ENCODE peak calls at places on chromosomes 12 and 14, in nine cellular contexts. One of them, this sample, is unnamed.

GRCh38 chr12:5745251-5745888 is 199.7 kb downstream of the ANO2 start:
- DNase-seq in GM13977: peak; percentile 59
- DNase-seq in GM03348: peak; percentile 76
- DNase-seq in heart left ventricle: peak; percentile 74
- DNase-seq in activated B cell treated with CpG ODN at 0.5 μM for 24 hours: no peak
- DNase-seq in stimulated activated naive CD8-positive, alpha-beta T cell treated with anti-CD3 and anti-CD28 coated beads, Interleukin-15, Interleukin-2, amounts not matched to agents 100 U/mL and 50 U/mL, for 24 hours: peak; percentile 72
- DNase-seq in left ventricle myocardium inferior: peak; percentile 66
- DNase-seq in NCI-H2081: peak; percentile 21
- DNase-seq in naive thymus-derived CD8-positive, alpha-beta T cell: peak; percentile 63
- DNase-seq in this sample: peak; percentile 26

GRCh38 chr12:113204806-113205205 is 16.5 kb upstream of the TPCN1 start:
- DNase-seq in stimulated activated naive CD8-positive, alpha-beta T cell treated with anti-CD3 and anti-CD28 coated beads, Interleukin-15, Interleukin-2, amounts not matched to agents 100 U/mL and 50 U/mL, for 24 hours: no peak
- DNase-seq in heart left ventricle: no peak
- DNase-seq in GM03348: no peak
- DNase-seq in left ventricle myocardium inferior: no peak
- DNase-seq in GM13977: no peak
- DNase-seq in NCI-H2081: no peak
- DNase-seq in activated B cell treated with CpG ODN at 0.5 μM for 24 hours: no peak
- DNase-seq in naive thymus-derived CD8-positive, alpha-beta T cell: no peak
- DNase-seq in this sample: no peak

GRCh38 chr12:78447373-78447772 is 417.2 kb upstream of the SYT1 start:
- DNase-seq in naive thymus-derived CD8-positive, alpha-beta T cell: no peak
- DNase-seq in activated B cell treated with CpG ODN at 0.5 μM for 24 hours: no peak
- DNase-seq in left ventricle myocardium inferior: no peak
- DNase-seq in GM03348: no peak
- DNase-seq in NCI-H2081: no peak
- DNase-seq in GM13977: no peak
- DNase-seq in heart left ventricle: no peak
- DNase-seq in stimulated activated naive CD8-positive, alpha-beta T cell treated with anti-CD3 and anti-CD28 coated beads, Interleukin-15, Interleukin-2, amounts not matched to agents 100 U/mL and 50 U/mL, for 24 hours: no peak
- DNase-seq in this sample: no peak

GRCh38 chr12:68034567-68034966 is 45.3 kb downstream of the IFNG-AS1 start:
- DNase-seq in stimulated activated naive CD8-positive, alpha-beta T cell treated with anti-CD3 and anti-CD28 coated beads, Interleukin-15, Interleukin-2, amounts not matched to agents 100 U/mL and 50 U/mL, for 24 hours: no peak
- DNase-seq in activated B cell treated with CpG ODN at 0.5 μM for 24 hours: no peak
- DNase-seq in NCI-H2081: no peak
- DNase-seq in GM13977: no peak
- DNase-seq in left ventricle myocardium inferior: no peak
- DNase-seq in GM03348: no peak
- DNase-seq in naive thymus-derived CD8-positive, alpha-beta T cell: no peak
- DNase-seq in heart left ventricle: no peak
- DNase-seq in this sample: no peak

GRCh38 chr14:69054030-69054429 is 74.9 kb upstream of the ACTN1 start:
- DNase-seq in activated B cell treated with CpG ODN at 0.5 μM for 24 hours: no peak
- DNase-seq in heart left ventricle: peak; percentile 50
- DNase-seq in stimulated activated naive CD8-positive, alpha-beta T cell treated with anti-CD3 and anti-CD28 coated beads, Interleukin-15, Interleukin-2, amounts not matched to agents 100 U/mL and 50 U/mL, for 24 hours: no peak
- DNase-seq in GM03348: no peak
- DNase-seq in naive thymus-derived CD8-positive, alpha-beta T cell: no peak
- DNase-seq in left ventricle myocardium inferior: no peak
- DNase-seq in NCI-H2081: no peak
- DNase-seq in GM13977: no peak
- DNase-seq in this sample: no peak

GRCh38 chr14:90981658-90982057 is 78.8 kb downstream of the RPS6KA5 start:
- DNase-seq in GM13977: no peak
- DNase-seq in GM03348: no peak
- DNase-seq in heart left ventricle: no peak
- DNase-seq in NCI-H2081: no peak
- DNase-seq in left ventricle myocardium inferior: no peak
- DNase-seq in naive thymus-derived CD8-positive, alpha-beta T cell: no peak
- DNase-seq in stimulated activated naive CD8-positive, alpha-beta T cell treated with anti-CD3 and anti-CD28 coated beads, Interleukin-15, Interleukin-2, amounts not matched to agents 100 U/mL and 50 U/mL, for 24 hours: no peak
- DNase-seq in activated B cell treated with CpG ODN at 0.5 μM for 24 hours: no peak
- DNase-seq in this sample: no peak

GRCh38 chr12:100612557-100612956 is 39.1 kb downstream of the GAS2L3 start:
- DNase-seq in GM13977: no peak
- DNase-seq in GM03348: no peak
- DNase-seq in stimulated activated naive CD8-positive, alpha-beta T cell treated with anti-CD3 and anti-CD28 coated beads, Interleukin-15, Interleukin-2, amounts not matched to agents 100 U/mL and 50 U/mL, for 24 hours: no peak
- DNase-seq in activated B cell treated with CpG ODN at 0.5 μM for 24 hours: no peak
- DNase-seq in heart left ventricle: no peak
- DNase-seq in NCI-H2081: no peak
- DNase-seq in naive thymus-derived CD8-positive, alpha-beta T cell: no peak
- DNase-seq in left ventricle myocardium inferior: no peak
- DNase-seq in this sample: no peak

GRCh38 chr14:104561661-104562495 is 17.7 kb upstream of the C14orf180 start:
- DNase-seq in left ventricle myocardium inferior: no peak
- DNase-seq in activated B cell treated with CpG ODN at 0.5 μM for 24 hours: no peak
- DNase-seq in naive thymus-derived CD8-positive, alpha-beta T cell: no peak
- DNase-seq in GM13977: no peak
- DNase-seq in stimulated activated naive CD8-positive, alpha-beta T cell treated with anti-CD3 and anti-CD28 coated beads, Interleukin-15, Interleukin-2, amounts not matched to agents 100 U/mL and 50 U/mL, for 24 hours: no peak
- DNase-seq in NCI-H2081: no peak
- DNase-seq in heart left ventricle: peak; percentile 24
- DNase-seq in GM03348: no peak
- DNase-seq in this sample: no peak

GRCh38 chr12:27309293-27309994 is 23.2 kb upstream of the BMAL2 start:
- DNase-seq in GM03348: no peak
- DNase-seq in activated B cell treated with CpG ODN at 0.5 μM for 24 hours: no peak
- DNase-seq in NCI-H2081: no peak
- DNase-seq in stimulated activated naive CD8-positive, alpha-beta T cell treated with anti-CD3 and anti-CD28 coated beads, Interleukin-15, Interleukin-2, amounts not matched to agents 100 U/mL and 50 U/mL, for 24 hours: no peak
- DNase-seq in naive thymus-derived CD8-positive, alpha-beta T cell: no peak
- DNase-seq in GM13977: no peak
- DNase-seq in left ventricle myocardium inferior: no peak
- DNase-seq in heart left ventricle: no peak
- DNase-seq in this sample: no peak

GRCh38 chr12:39224971-39225370 is 217.9 kb downstream of the KIF21A start:
- DNase-seq in naive thymus-derived CD8-positive, alpha-beta T cell: no peak
- DNase-seq in heart left ventricle: no peak
- DNase-seq in NCI-H2081: no peak
- DNase-seq in stimulated activated naive CD8-positive, alpha-beta T cell treated with anti-CD3 and anti-CD28 coated beads, Interleukin-15, Interleukin-2, amounts not matched to agents 100 U/mL and 50 U/mL, for 24 hours: no peak
- DNase-seq in GM13977: no peak
- DNase-seq in GM03348: no peak
- DNase-seq in activated B cell treated with CpG ODN at 0.5 μM for 24 hours: no peak
- DNase-seq in left ventricle myocardium inferior: no peak
- DNase-seq in this sample: no peak

GRCh38 chr12:20631711-20632110 is 63.4 kb upstream of the SLCO1C1 start:
- DNase-seq in activated B cell treated with CpG ODN at 0.5 μM for 24 hours: no peak
- DNase-seq in heart left ventricle: no peak
- DNase-seq in left ventricle myocardium inferior: no peak
- DNase-seq in stimulated activated naive CD8-positive, alpha-beta T cell treated with anti-CD3 and anti-CD28 coated beads, Interleukin-15, Interleukin-2, amounts not matched to agents 100 U/mL and 50 U/mL, for 24 hours: no peak
- DNase-seq in GM13977: no peak
- DNase-seq in GM03348: peak; percentile 35
- DNase-seq in NCI-H2081: no peak
- DNase-seq in naive thymus-derived CD8-positive, alpha-beta T cell: no peak
- DNase-seq in this sample: no peak

GRCh38 chr12:92369643-92370042 is 224.0 kb upstream of the BTG1 start:
- DNase-seq in GM13977: no peak
- DNase-seq in activated B cell treated with CpG ODN at 0.5 μM for 24 hours: no peak
- DNase-seq in heart left ventricle: no peak
- DNase-seq in left ventricle myocardium inferior: no peak
- DNase-seq in naive thymus-derived CD8-positive, alpha-beta T cell: no peak
- DNase-seq in NCI-H2081: no peak
- DNase-seq in GM03348: peak; percentile 64
- DNase-seq in stimulated activated naive CD8-positive, alpha-beta T cell treated with anti-CD3 and anti-CD28 coated beads, Interleukin-15, Interleukin-2, amounts not matched to agents 100 U/mL and 50 U/mL, for 24 hours: no peak
- DNase-seq in this sample: no peak

GRCh38 chr12:50764861-50765324 is 992 bp downstream of the ATF1 start:
- DNase-seq in GM13977: peak; percentile 53
- DNase-seq in stimulated activated naive CD8-positive, alpha-beta T cell treated with anti-CD3 and anti-CD28 coated beads, Interleukin-15, Interleukin-2, amounts not matched to agents 100 U/mL and 50 U/mL, for 24 hours: no peak
- DNase-seq in left ventricle myocardium inferior: no peak
- DNase-seq in heart left ventricle: no peak
- DNase-seq in NCI-H2081: no peak
- DNase-seq in GM03348: peak; percentile 47
- DNase-seq in naive thymus-derived CD8-positive, alpha-beta T cell: peak; percentile 71
- DNase-seq in activated B cell treated with CpG ODN at 0.5 μM for 24 hours: no peak
- DNase-seq in this sample: no peak

GRCh38 chr12:38721611-38722252 is 183.7 kb downstream of the CPNE8 start:
- DNase-seq in GM03348: no peak
- DNase-seq in NCI-H2081: no peak
- DNase-seq in left ventricle myocardium inferior: no peak
- DNase-seq in heart left ventricle: no peak
- DNase-seq in activated B cell treated with CpG ODN at 0.5 μM for 24 hours: no peak
- DNase-seq in naive thymus-derived CD8-positive, alpha-beta T cell: no peak
- DNase-seq in stimulated activated naive CD8-positive, alpha-beta T cell treated with anti-CD3 and anti-CD28 coated beads, Interleukin-15, Interleukin-2, amounts not matched to agents 100 U/mL and 50 U/mL, for 24 hours: no peak
- DNase-seq in GM13977: no peak
- DNase-seq in this sample: no peak

GRCh38 chr12:111597731-111598636 is 1.1 kb downstream of the ATXN2 start:
- DNase-seq in activated B cell treated with CpG ODN at 0.5 μM for 24 hours: peak; percentile 42
- DNase-seq in naive thymus-derived CD8-positive, alpha-beta T cell: peak; percentile 28
- DNase-seq in GM03348: peak; percentile 74
- DNase-seq in stimulated activated naive CD8-positive, alpha-beta T cell treated with anti-CD3 and anti-CD28 coated beads, Interleukin-15, Interleukin-2, amounts not matched to agents 100 U/mL and 50 U/mL, for 24 hours: peak; percentile 54
- DNase-seq in NCI-H2081: peak; percentile 33
- DNase-seq in GM13977: peak; percentile 64
- DNase-seq in heart left ventricle: peak; percentile 54
- DNase-seq in left ventricle myocardium inferior: peak; percentile 53
- DNase-seq in this sample: peak; percentile 15

GRCh38 chr12:54890339-54890738 is 36.0 kb downstream of the MUCL1 start:
- DNase-seq in heart left ventricle: no peak
- DNase-seq in stimulated activated naive CD8-positive, alpha-beta T cell treated with anti-CD3 and anti-CD28 coated beads, Interleukin-15, Interleukin-2, amounts not matched to agents 100 U/mL and 50 U/mL, for 24 hours: no peak
- DNase-seq in GM13977: no peak
- DNase-seq in NCI-H2081: peak; percentile 14
- DNase-seq in activated B cell treated with CpG ODN at 0.5 μM for 24 hours: no peak
- DNase-seq in naive thymus-derived CD8-positive, alpha-beta T cell: no peak
- DNase-seq in GM03348: no peak
- DNase-seq in left ventricle myocardium inferior: no peak
- DNase-seq in this sample: no peak

GRCh38 chr14:78902010-78902623 is 731.9 kb downstream of the NRXN3 start:
- DNase-seq in heart left ventricle: no peak
- DNase-seq in GM13977: no peak
- DNase-seq in NCI-H2081: peak; percentile 36
- DNase-seq in naive thymus-derived CD8-positive, alpha-beta T cell: no peak
- DNase-seq in left ventricle myocardium inferior: peak; percentile 14
- DNase-seq in activated B cell treated with CpG ODN at 0.5 μM for 24 hours: no peak
- DNase-seq in GM03348: peak; percentile 29
- DNase-seq in stimulated activated naive CD8-positive, alpha-beta T cell treated with anti-CD3 and anti-CD28 coated beads, Interleukin-15, Interleukin-2, amounts not matched to agents 100 U/mL and 50 U/mL, for 24 hours: peak; percentile 4
- DNase-seq in this sample: no peak

GRCh38 chr12:80936642-80937390 is 918 bp downstream of the LIN7A start:
- DNase-seq in left ventricle myocardium inferior: peak; percentile 49
- DNase-seq in activated B cell treated with CpG ODN at 0.5 μM for 24 hours: no peak
- DNase-seq in GM13977: peak; percentile 63
- DNase-seq in heart left ventricle: peak; percentile 58
- DNase-seq in stimulated activated naive CD8-positive, alpha-beta T cell treated with anti-CD3 and anti-CD28 coated beads, Interleukin-15, Interleukin-2, amounts not matched to agents 100 U/mL and 50 U/mL, for 24 hours: no peak
- DNase-seq in NCI-H2081: peak; percentile 64
- DNase-seq in GM03348: peak; percentile 54
- DNase-seq in naive thymus-derived CD8-positive, alpha-beta T cell: no peak
- DNase-seq in this sample: no peak

GRCh38 chr14:52067873-52068740 is 752 bp downstream of the NID2 start:
- DNase-seq in activated B cell treated with CpG ODN at 0.5 μM for 24 hours: peak; percentile 23
- DNase-seq in naive thymus-derived CD8-positive, alpha-beta T cell: peak; percentile 6
- DNase-seq in left ventricle myocardium inferior: peak; percentile 44
- DNase-seq in GM03348: peak; percentile 56
- DNase-seq in NCI-H2081: peak; percentile 14
- DNase-seq in stimulated activated naive CD8-positive, alpha-beta T cell treated with anti-CD3 and anti-CD28 coated beads, Interleukin-15, Interleukin-2, amounts not matched to agents 100 U/mL and 50 U/mL, for 24 hours: peak; percentile 20
- DNase-seq in GM13977: peak; percentile 56
- DNase-seq in heart left ventricle: peak; percentile 62
- DNase-seq in this sample: peak; percentile 7

GRCh38 chr14:73058923-73059311 is 583 bp downstream of the RBM25 start:
- DNase-seq in stimulated activated naive CD8-positive, alpha-beta T cell treated with anti-CD3 and anti-CD28 coated beads, Interleukin-15, Interleukin-2, amounts not matched to agents 100 U/mL and 50 U/mL, for 24 hours: no peak
- DNase-seq in activated B cell treated with CpG ODN at 0.5 μM for 24 hours: no peak
- DNase-seq in GM03348: peak; percentile 53
- DNase-seq in naive thymus-derived CD8-positive, alpha-beta T cell: no peak
- DNase-seq in left ventricle myocardium inferior: peak; percentile 31
- DNase-seq in NCI-H2081: no peak
- DNase-seq in heart left ventricle: no peak
- DNase-seq in GM13977: peak; percentile 56
- DNase-seq in this sample: no peak

GRCh38 chr12:16610006-16610520 is 4.1 kb upstream of the LMO3 start:
- DNase-seq in NCI-H2081: no peak
- DNase-seq in stimulated activated naive CD8-positive, alpha-beta T cell treated with anti-CD3 and anti-CD28 coated beads, Interleukin-15, Interleukin-2, amounts not matched to agents 100 U/mL and 50 U/mL, for 24 hours: no peak
- DNase-seq in GM13977: no peak
- DNase-seq in GM03348: no peak
- DNase-seq in heart left ventricle: no peak
- DNase-seq in activated B cell treated with CpG ODN at 0.5 μM for 24 hours: no peak
- DNase-seq in left ventricle myocardium inferior: no peak
- DNase-seq in naive thymus-derived CD8-positive, alpha-beta T cell: no peak
- DNase-seq in this sample: no peak